ENCODE peak calls at places on chromosomes 3 and 15, in six cellular contexts. B is foreskin fibroblast, M is T-cell, K is pons, C is A172, U is heart right ventricle. A is an unnamed sample.

GRCh38 chr3:195255176-195255500 is 15.8 kb downstream of the XXYLT1 start:
- DNase-seq in B (no peak), C (no peak), K (no peak), M (no peak), U (no peak), A (no peak)

GRCh38 chr3:180529778-180530177 is 72.2 kb upstream of the TTC14 start:
- DNase-seq in U (no peak), M (no peak), C (no peak), K (no peak), B (no peak), A (no peak)

GRCh38 chr3:39166932-39167532 is 13.6 kb upstream of the CSRNP1 start:
- DNase-seq in M (no peak), K (peak), C (peak), U (peak), B (peak), A (no peak)

GRCh38 chr3:69867941-69868505 is 128.8 kb downstream of the MITF start:
- DNase-seq in K (no peak), M (no peak), B (peak), C (no peak), U (no peak), A (no peak)

GRCh38 chr15:63833246-63833696 is 477 bp downstream of the HERC1 start:
- DNase-seq in M (peak), B (peak), C (no peak), U (peak), K (no peak), A (peak)

GRCh38 chr3:186930143-186930638 is at the start of gene ST6GAL1:
- DNase-seq in K (peak), C (peak), M (peak), U (peak), B (peak), A (peak)

GRCh38 chr3:64627042-64627441 is 60.8 kb downstream of the ADAMTS9 start:
- DNase-seq in C (no peak), B (no peak), K (no peak), U (no peak), M (no peak), A (no peak)

GRCh38 chr15:58447244-58448010 is 15.6 kb downstream of the LIPC start:
- DNase-seq in C (peak), M (no peak), K (peak), U (no peak), B (peak), A (no peak)

GRCh38 chr3:195810455-195810845 is 1.3 kb downstream of the MUC4 start:
- DNase-seq in U (no peak), B (no peak), K (no peak), M (no peak), C (no peak), A (no peak)

GRCh38 chr3:57746156-57747125 is 9.7 kb upstream of the SLMAP start:
- DNase-seq in K (no peak), C (no peak), U (no peak), M (no peak), B (peak), A (no peak)

GRCh38 chr3:123365450-123366143 is 83.3 kb downstream of the ADCY5 start:
- DNase-seq in K (peak), U (peak), M (no peak), C (peak), B (no peak), A (no peak)

GRCh38 chr3:14266361-14266760 is 87.7 kb downstream of the LSM3 start:
- DNase-seq in U (peak), C (peak), K (no peak), B (peak), M (no peak), A (peak)

GRCh38 chr3:141444586-141445285 is 42.1 kb upstream of the RASA2 start:
- DNase-seq in U (no peak), C (no peak), B (no peak), K (no peak), M (no peak), A (no peak)

GRCh38 chr3:155407331-155407730 is 113.8 kb upstream of the STRIT1 start:
- DNase-seq in K (no peak), C (no peak), M (no peak), B (no peak), U (no peak), A (no peak)

GRCh38 chr3:167051421-167051820 is 328.7 kb downstream of the ZBBX start:
- DNase-seq in K (no peak), C (no peak), U (no peak), M (no peak), B (no peak), A (no peak)

GRCh38 chr3:154765241-154765640 is 314.9 kb upstream of the MME start:
- DNase-seq in C (no peak), B (peak), M (no peak), U (no peak), K (no peak), A (no peak)

GRCh38 chr3:179589143-179589542 is 15.3 kb downstream of the MRPL47 start:
- DNase-seq in K (no peak), M (no peak), U (no peak), C (peak), B (no peak), A (no peak)

GRCh38 chr15:45157974-45158373 is 28.2 kb downstream of the DUOX1 start:
- DNase-seq in B (peak), M (no peak), U (no peak), C (peak), K (peak), A (peak)

GRCh38 chr15:37586976-37587375 is 347.5 kb upstream of the TMCO5A start:
- DNase-seq in B (peak), M (no peak), C (no peak), K (no peak), U (no peak), A (no peak)

GRCh38 chr3:47006145-47006651 is 26.7 kb downstream of the NBEAL2 start:
- DNase-seq in K (no peak), C (no peak), U (no peak), B (no peak), M (no peak), A (no peak)

GRCh38 chr3:149448331-149448831 is 26.1 kb upstream of the TM4SF4 start:
- DNase-seq in U (no peak), B (peak), M (no peak), C (peak), K (no peak), A (no peak)

GRCh38 chr15:93706476-93706875 is 524.9 kb upstream of the MCTP2 start:
- DNase-seq in U (no peak), C (no peak), M (no peak), B (no peak), K (no peak), A (no peak)

GRCh38 chr3:133925960-133926735 is 30.5 kb upstream of the RAB6B start:
- DNase-seq in U (no peak), B (no peak), M (no peak), K (no peak), C (no peak), A (no peak)

GRCh38 chr3:89353465-89353864 is 246.0 kb downstream of the EPHA3 start:
- DNase-seq in C (no peak), U (no peak), M (no peak), B (peak), K (no peak), A (no peak)

GRCh38 chr3:51708216-51708845 is 1.5 kb downstream of the GRM2 start:
- DNase-seq in B (no peak), U (no peak), K (no peak), M (peak), C (no peak), A (no peak)

GRCh38 chr3:168620854-168621253 is 525.1 kb upstream of the GOLIM4 start:
- DNase-seq in U (no peak), B (peak), K (peak), C (peak), M (no peak), A (no peak)

GRCh38 chr3:164186095-164186494 is 892.2 kb downstream of the SI start:
- DNase-seq in M (no peak), K (no peak), C (no peak), B (no peak), U (no peak), A (no peak)

GRCh38 chr15:87689716-87690115 is 566.8 kb downstream of the NTRK3 start:
- DNase-seq in U (no peak), B (no peak), K (no peak), C (no peak), M (no peak), A (no peak)

GRCh38 chr3:123194552-123194951 is 7.2 kb upstream of the SEC22A start:
- DNase-seq in K (peak), C (no peak), M (no peak), B (peak), U (peak), A (no peak)

GRCh38 chr15:73924258-73924921 is 1.9 kb upstream of the LOXL1 start:
- DNase-seq in U (no peak), K (peak), C (peak), M (no peak), B (peak), A (no peak)

GRCh38 chr15:32849769-32850668 is 132.2 kb downstream of the GREM1 start:
- DNase-seq in C (peak), B (peak), M (no peak), K (no peak), U (no peak), A (no peak)

GRCh38 chr15:63396546-63396939 is 14.9 kb upstream of the CA12 start:
- DNase-seq in B (no peak), U (no peak), C (no peak), K (no peak), M (no peak), A (no peak)

GRCh38 chr3:185744997-185745843 is 79.6 kb downstream of the IGF2BP2 start:
- DNase-seq in C (peak), U (no peak), B (peak), K (no peak), M (no peak), A (no peak)

GRCh38 chr15:39583586-39584265 is 2.8 kb downstream of the THBS1 start:
- DNase-seq in U (no peak), K (no peak), B (peak), M (no peak), C (peak), A (no peak)

GRCh38 chr15:69760890-69761568 is 308.4 kb downstream of the RPLP1 start:
- DNase-seq in U (peak), B (peak), M (peak), K (peak), C (peak), A (peak)

GRCh38 chr3:57544181-57545125 is at the start of gene DNAH12:
- DNase-seq in M (no peak), U (no peak), K (peak), C (no peak), B (peak), A (no peak)

A was measured in left ventricle myocardium superior.